ENCODE peak calls at places on chromosomes 4 and X, in seven cellular contexts. S is tibial nerve, T is AG04450, O is stomach, Q is H9, M is IMR-90, F is spleen. N is an unnamed sample.

GRCh38 chr4:69858683-69859082 is 1.3 kb downstream of the SULT1E1 start:
- DNase-seq in S (no peak), T (no peak), O (no peak), Q (no peak), M (no peak), F (no peak), N (no peak)

GRCh38 chr4:48575964-48576363 is 85.9 kb downstream of the ZAR1 start:
- DNase-seq in S (no peak), T (peak; percentile 13), O (no peak), Q (no peak), M (peak; percentile 75), F (no peak), N (no peak)

GRCh38 chr4:136750898-136751297 is 781.4 kb downstream of the PCDH18 start:
- DNase-seq in S (no peak), T (no peak), O (no peak), Q (no peak), M (peak; percentile 60), F (no peak), N (no peak)

GRCh38 chrX:81202989-81203388 is 1.1 kb downstream of the SH3BGRL start:
- DNase-seq in S (no peak), T (no peak), O (no peak), Q (no peak), M (no peak), F (no peak), N (no peak)

GRCh38 chr4:167715176-167715575 is 377.2 kb upstream of the ANXA10 start:
- DNase-seq in S (no peak), T (no peak), O (no peak), Q (no peak), M (no peak), F (no peak), N (no peak)

GRCh38 chr4:93764647-93765246 is 63.8 kb upstream of the ATOH1 start:
- DNase-seq in S (no peak), T (peak; percentile 20), O (no peak), Q (no peak), M (peak; percentile 44), F (no peak), N (no peak)

GRCh38 chr4:113457886-113458285 is 303.7 kb downstream of the CAMK2D start:
- DNase-seq in S (no peak), T (no peak), O (no peak), Q (no peak), M (peak; percentile 65), F (no peak), N (no peak)

GRCh38 chr4:64584981-64585557 is 175.8 kb upstream of the TECRL start:
- DNase-seq in S (no peak), T (no peak), O (no peak), Q (no peak), M (peak; percentile 6), F (no peak), N (no peak)

GRCh38 chrX:3788494-3789233 is 75.2 kb upstream of the PRKX start:
- DNase-seq in S (no peak), T (no peak), O (no peak), Q (peak; percentile 58), M (no peak), F (no peak), N (no peak)
- TF ChIP-seq CTCF in S (no peak), T (peak; percentile 15), O (no peak), Q (peak; percentile 69), M (no peak), F (no peak), N (no peak)

GRCh38 chrX:140092121-140092520 is 126.8 kb upstream of the CXorf66 start:
- DNase-seq in S (no peak), T (no peak), O (no peak), Q (peak; percentile 29), M (no peak), F (no peak), N (no peak)
- H3K27me3 ChIP-seq in S (peaks cover 13% of the 10 kb centered on the region), T (peaks cover 6% of the 10 kb centered on the region), O (peaks cover 9% of the 10 kb centered on the region), Q (no peaks in the 10 kb centered on the region), M (peaks cover 5% of the 10 kb centered on the region), F (peaks cover 14% of the 10 kb centered on the region), N (peaks cover 8% of the 10 kb centered on the region)

DNA sequence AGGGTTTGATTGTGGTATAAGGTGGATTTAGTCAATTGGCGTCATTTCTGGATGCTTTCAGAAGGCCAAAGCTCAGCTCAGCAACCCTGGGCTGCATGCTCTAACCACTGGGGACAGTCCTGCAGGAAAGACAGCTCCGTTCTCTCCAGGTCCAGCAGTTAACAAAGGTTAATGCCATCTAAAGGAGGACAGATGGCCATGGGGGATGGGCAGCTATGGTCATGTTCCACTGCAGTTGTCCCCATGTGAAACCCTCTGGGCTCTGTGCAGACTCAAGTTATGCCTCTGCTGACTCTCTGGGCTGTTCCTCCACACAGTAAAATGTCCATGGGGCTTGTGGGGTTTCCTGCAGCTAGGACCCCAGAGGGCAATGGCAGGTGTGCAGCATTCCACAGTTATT is 562.1 kb upstream of the ADGRL3 start:
- DNase-seq in S (no peak), T (no peak), O (no peak), Q (no peak), M (no peak), F (no peak), N (no peak)
- H3K9me3 ChIP-seq in S (peaks cover 3% of the 10 kb centered on the region), T (no peaks in the 10 kb centered on the region), O (no peaks in the 10 kb centered on the region), Q (no peaks in the 10 kb centered on the region), M (no peaks in the 10 kb centered on the region), F (peaks cover 3% of the 10 kb centered on the region), N (no peaks in the 10 kb centered on the region)

DNA sequence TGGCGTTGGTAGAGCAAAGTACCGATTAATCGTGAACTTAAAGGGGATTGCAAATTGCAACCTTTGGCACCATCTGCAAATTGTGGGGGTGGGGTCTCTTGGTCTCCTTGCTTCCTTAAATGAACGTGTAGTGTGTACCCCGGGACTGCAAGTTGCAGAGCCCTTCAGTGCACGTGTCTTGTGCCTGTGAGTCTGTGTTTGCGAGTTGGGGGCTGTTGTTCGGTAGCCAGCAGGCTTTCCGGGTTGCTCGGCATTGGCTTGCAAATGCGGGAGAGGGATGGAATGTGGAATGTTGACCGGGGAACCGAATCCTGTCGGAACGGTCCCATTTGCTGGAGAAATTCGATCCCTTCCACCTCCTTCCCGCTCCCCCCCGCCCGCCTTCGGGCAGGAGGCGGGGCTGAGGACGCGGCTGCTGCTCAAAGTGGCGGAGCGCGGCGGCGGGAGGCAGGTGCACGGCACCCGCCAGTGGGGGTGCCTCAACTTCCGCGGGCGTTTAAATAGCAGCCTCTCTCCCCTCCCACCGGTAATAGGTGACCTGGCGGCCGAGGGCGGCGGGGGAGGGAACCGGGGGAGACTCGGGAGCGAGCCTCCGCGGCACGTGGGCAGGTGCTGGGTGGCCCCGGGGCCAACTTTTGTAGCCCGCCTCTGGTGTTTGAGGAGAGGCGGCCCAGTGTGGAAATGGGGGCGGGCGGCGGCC is 1.5 kb downstream of the JADE1 start:
- DNase-seq in S (peak; percentile 77), T (peak; percentile 81), O (peak; percentile 89), Q (peak; percentile 98), M (peak; percentile 90), F (peak; percentile 97), N (peak; percentile 95)
- TF ChIP-seq CTCF in S (peak; percentile 16), T (no peak), O (no peak), Q (peak; percentile 8), M (no peak), F (peak; percentile 27), N (no peak)